ENCODE peak calls at places on chromosomes 1 and 21, in four cellular contexts. One of them, this sample, is unnamed.

GRCh38 chr1:39105061-39105840 is 79.1 kb downstream of the NDUFS5 start:
- DNase-seq in AG10803: peak; percentile 64
- DNase-seq in left cardiac atrium: peak; percentile 86
- DNase-seq in iris pigment epithelial cell: peak; percentile 72
- DNase-seq in this sample: peak; percentile 85

GRCh38 chr1:52305417-52306226 is 60.4 kb downstream of the CC2D1B start:
- DNase-seq in iris pigment epithelial cell: no peak
- DNase-seq in left cardiac atrium: no peak
- DNase-seq in AG10803: no peak
- DNase-seq in this sample: no peak

GRCh38 chr1:54227836-54228435 is 28.0 kb downstream of the MRPL37 start:
- DNase-seq in iris pigment epithelial cell: no peak
- DNase-seq in left cardiac atrium: no peak
- DNase-seq in AG10803: peak; percentile 5
- DNase-seq in this sample: no peak

GRCh38 chr21:44875341-44875740 is 1.9 kb upstream of the PTTG1IP start:
- DNase-seq in iris pigment epithelial cell: peak; percentile 55
- DNase-seq in AG10803: peak; percentile 69
- DNase-seq in left cardiac atrium: no peak
- DNase-seq in this sample: no peak

GRCh38 chr1:189185077-189185476 is 1292.6 kb downstream of the BRINP3 start:
- DNase-seq in AG10803: no peak
- DNase-seq in iris pigment epithelial cell: no peak
- DNase-seq in left cardiac atrium: no peak
- DNase-seq in this sample: no peak

GRCh38 chr1:115828101-115829022 is 12.6 kb downstream of the NHLH2 start:
- DNase-seq in iris pigment epithelial cell: peak; percentile 49
- DNase-seq in left cardiac atrium: peak; percentile 35
- DNase-seq in AG10803: no peak
- DNase-seq in this sample: no peak

GRCh38 chr1:50427086-50427817 is 4.0 kb upstream of the DMRTA2 start:
- DNase-seq in AG10803: no peak
- DNase-seq in left cardiac atrium: no peak
- DNase-seq in iris pigment epithelial cell: no peak
- DNase-seq in this sample: no peak

GRCh38 chr1:15090373-15090772 is 63.2 kb upstream of the TMEM51 start:
- DNase-seq in AG10803: no peak
- DNase-seq in left cardiac atrium: no peak
- DNase-seq in iris pigment epithelial cell: no peak
- DNase-seq in this sample: peak; percentile 62

GRCh38 chr1:26295194-26296138 is 11.0 kb downstream of the UBXN11 start:
- DNase-seq in iris pigment epithelial cell: no peak
- DNase-seq in left cardiac atrium: no peak
- DNase-seq in AG10803: no peak
- DNase-seq in this sample: no peak

GRCh38 chr21:44057960-44058651 is 46.0 kb downstream of the TRAPPC10 start:
- DNase-seq in AG10803: no peak
- DNase-seq in left cardiac atrium: no peak
- DNase-seq in iris pigment epithelial cell: peak; percentile 30
- DNase-seq in this sample: peak; percentile 42

GRCh38 chr1:224340711-224341384 is 10.9 kb upstream of the NVL start:
- DNase-seq in left cardiac atrium: peak; percentile 28
- DNase-seq in iris pigment epithelial cell: peak; percentile 7
- DNase-seq in AG10803: peak; percentile 8
- DNase-seq in this sample: peak; percentile 9

GRCh38 chr1:21814241-21814918 is 2.3 kb downstream of the LDLRAD2 start:
- DNase-seq in left cardiac atrium: no peak
- DNase-seq in AG10803: no peak
- DNase-seq in iris pigment epithelial cell: peak; percentile 11
- DNase-seq in this sample: peak; percentile 4

GRCh38 chr1:6510493-6510892 is 19.0 kb upstream of the PLEKHG5 start:
- DNase-seq in AG10803: no peak
- DNase-seq in iris pigment epithelial cell: no peak
- DNase-seq in left cardiac atrium: no peak
- DNase-seq in this sample: no peak

GRCh38 chr1:15188145-15188544 is 34.6 kb downstream of the TMEM51 start:
- DNase-seq in left cardiac atrium: no peak
- DNase-seq in iris pigment epithelial cell: no peak
- DNase-seq in AG10803: no peak
- DNase-seq in this sample: peak; percentile 24

GRCh38 chr1:240706150-240706904 is 94.4 kb upstream of the GREM2 start:
- DNase-seq in iris pigment epithelial cell: peak; percentile 62
- DNase-seq in AG10803: peak; percentile 87
- DNase-seq in left cardiac atrium: no peak
- DNase-seq in this sample: peak; percentile 15

GRCh38 chr1:180887841-180888240 is 24.9 kb upstream of the KIAA1614 start:
- DNase-seq in AG10803: no peak
- DNase-seq in left cardiac atrium: no peak
- DNase-seq in iris pigment epithelial cell: no peak
- DNase-seq in this sample: no peak

This sample was measured in Daoy.